ENCODE peak calls at places on chromosome 12, in six cellular contexts. Y is stimulated activated CD4-positive, alpha-beta T cell treated with anti-CD3 and anti-CD28 coated beads, TNF-alpha, amount 100 ng/mL, for 1 hour; G is hypothalamus; N is left cardiac atrium; C is amniotic stem cell; P is KBM-7. E is an unnamed sample.

GRCh38 chr12:19895609-19896008 is 456.3 kb downstream of the AEBP2 start:
- DNase-seq in Y (no peak), G (no peak), N (no peak), C (no peak), P (no peak), E (no peak)

GRCh38 chr12:122917508-122918227 is 21.7 kb upstream of the VPS37B start:
- DNase-seq in Y (no peak), G (peak; percentile 4), N (peak; percentile 43), C (no peak), P (no peak), E (peak; percentile 56)

GRCh38 chr12:114691810-114692557 is 8.0 kb upstream of the TBX3 start:
- DNase-seq in Y (no peak), G (no peak), N (no peak), C (no peak), P (no peak), E (no peak)

GRCh38 chr12:17949558-17950141 is 140.3 kb downstream of the RERGL start:
- DNase-seq in Y (no peak), G (no peak), N (no peak), C (no peak), P (no peak), E (no peak)

GRCh38 chr12:70733385-70733784 is 96.2 kb upstream of the PTPRB start:
- DNase-seq in Y (no peak), G (no peak), N (no peak), C (peak; percentile 63), P (peak; percentile 65), E (no peak)

GRCh38 chr12:31206038-31206670 is 119.8 kb downstream of the SINHCAF start:
- DNase-seq in Y (no peak), G (no peak), N (no peak), C (no peak), P (no peak), E (no peak)

GRCh38 chr12:6052206-6052939 is 72.1 kb downstream of the VWF start:
- DNase-seq in Y (no peak), G (no peak), N (no peak), C (no peak), P (no peak), E (no peak)

GRCh38 chr12:57151741-57152407 is 4.5 kb upstream of the LRP1-AS start:
- DNase-seq in Y (no peak), G (peak; percentile 48), N (no peak), C (peak; percentile 54), P (no peak), E (peak; percentile 61)

GRCh38 chr12:113425960-113426453 is 3.8 kb downstream of the SDSL start:
- DNase-seq in Y (no peak), G (no peak), N (no peak), C (no peak), P (peak; percentile 42), E (no peak)

GRCh38 chr12:40405419-40405818 is 180.6 kb downstream of the LRRK2 start:
- DNase-seq in Y (no peak), G (no peak), N (no peak), C (no peak), P (no peak), E (no peak)

GRCh38 chr12:5168148-5168547 is 124.5 kb downstream of the KCNA5 start:
- DNase-seq in Y (no peak), G (no peak), N (no peak), C (no peak), P (no peak), E (no peak)

GRCh38 chr12:65607271-65607880 is 216.9 kb upstream of the HMGA2 start:
- DNase-seq in Y (no peak), G (no peak), N (no peak), C (no peak), P (peak; percentile 5), E (no peak)

GRCh38 chr12:6277982-6278438 is 32.5 kb upstream of the PLEKHG6 start:
- DNase-seq in Y (no peak), G (no peak), N (no peak), C (no peak), P (no peak), E (peak; percentile 21)

GRCh38 chr12:70070494-70071007 is 172.7 kb upstream of the CNOT2 start:
- DNase-seq in Y (no peak), G (no peak), N (no peak), C (no peak), P (no peak), E (no peak)

GRCh38 chr12:76591461-76591860 is 31.9 kb upstream of the OSBPL8 start:
- DNase-seq in Y (no peak), G (no peak), N (no peak), C (no peak), P (no peak), E (no peak)

GRCh38 chr12:7129647-7130536 is at the start of gene CLSTN3:
- DNase-seq in Y (peak; percentile 76), G (peak; percentile 82), N (peak; percentile 88), C (peak; percentile 43), P (peak; percentile 84), E (peak; percentile 78)

GRCh38 chr12:52947738-52948423 is 1.0 kb upstream of the KRT18 start:
- DNase-seq in Y (no peak), G (no peak), N (no peak), C (no peak), P (no peak), E (no peak)

GRCh38 chr12:105201389-105201788 is 34.6 kb downstream of the APPL2 start:
- DNase-seq in Y (no peak), G (peak; percentile 18), N (no peak), C (no peak), P (no peak), E (no peak)

GRCh38 chr12:31591308-31591901 is 469 bp upstream of the DENND5B start:
- DNase-seq in Y (no peak), G (peak; percentile 65), N (peak; percentile 34), C (no peak), P (peak; percentile 53), E (no peak)

GRCh38 chr12:41302979-41303403 is 114.9 kb downstream of the PDZRN4 start:
- DNase-seq in Y (no peak), G (no peak), N (no peak), C (no peak), P (no peak), E (no peak)

GRCh38 chr12:109052415-109053323 is at the start of gene USP30:
- DNase-seq in Y (peak; percentile 70), G (peak; percentile 84), N (peak; percentile 85), C (peak; percentile 75), P (peak; percentile 86), E (peak; percentile 86)

GRCh38 chr12:115522010-115522409 is 755.5 kb downstream of the MED13L start:
- DNase-seq in Y (no peak), G (no peak), N (no peak), C (no peak), P (no peak), E (no peak)

GRCh38 chr12:113105606-113106271 is 29.8 kb downstream of the RASAL1 start:
- DNase-seq in Y (no peak), G (no peak), N (no peak), C (no peak), P (no peak), E (no peak)

GRCh38 chr12:124270671-124271070 is 24.2 kb upstream of the RFLNA start:
- DNase-seq in Y (no peak), G (no peak), N (no peak), C (no peak), P (no peak), E (no peak)

GRCh38 chr12:106223485-106224391 is 24.1 kb downstream of the CKAP4 start:
- DNase-seq in Y (peak; percentile 52), G (peak; percentile 46), N (peak; percentile 65), C (peak; percentile 19), P (peak; percentile 80), E (peak; percentile 63)

GRCh38 chr12:13195848-13196301 is 651 bp upstream of the EMP1 start:
- DNase-seq in Y (no peak), G (no peak), N (no peak), C (no peak), P (no peak), E (no peak)

GRCh38 chr12:4518106-4518728 is 20.5 kb upstream of the RAD51AP1 start:
- DNase-seq in Y (no peak), G (no peak), N (no peak), C (peak; percentile 4), P (no peak), E (no peak)

GRCh38 chr12:132506730-132507538 is 17.0 kb downstream of the FBRSL1 start:
- DNase-seq in Y (peak; percentile 17), G (peak; percentile 41), N (peak; percentile 92), C (no peak), P (peak; percentile 96), E (peak; percentile 90)

GRCh38 chr12:131675126-131676080 is 35.5 kb upstream of the SFSWAP start:
- DNase-seq in Y (no peak), G (no peak), N (no peak), C (no peak), P (no peak), E (no peak)

GRCh38 chr12:113392988-113393579 is 10.6 kb downstream of the SDS start:
- DNase-seq in Y (no peak), G (no peak), N (peak; percentile 43), C (no peak), P (no peak), E (no peak)

GRCh38 chr12:118404876-118405521 is 28.6 kb downstream of the SUDS3 start:
- DNase-seq in Y (no peak), G (peak; percentile 13), N (peak; percentile 72), C (peak; percentile 70), P (peak; percentile 77), E (peak; percentile 22)

GRCh38 chr12:88553941-88554658 is 26.2 kb downstream of the KITLG start:
- DNase-seq in Y (no peak), G (no peak), N (no peak), C (no peak), P (peak; percentile 24), E (no peak)

GRCh38 chr12:121465921-121466799 is 66.2 kb downstream of the RNF34 start:
- DNase-seq in Y (no peak), G (no peak), N (no peak), C (no peak), P (peak; percentile 70), E (no peak)

GRCh38 chr12:109387425-109388166 is 39.9 kb downstream of the MYO1H start:
- DNase-seq in Y (no peak), G (no peak), N (no peak), C (no peak), P (peak; percentile 60), E (no peak)

GRCh38 chr12:16515666-16516065 is 90.3 kb downstream of the LMO3 start:
- DNase-seq in Y (no peak), G (no peak), N (no peak), C (no peak), P (no peak), E (no peak)

GRCh38 chr12:77845831-77846230 is 15.1 kb downstream of the NAV3 start:
- DNase-seq in Y (no peak), G (no peak), N (no peak), C (peak; percentile 28), P (no peak), E (no peak)

GRCh38 chr12:58670623-58671022 is 249.7 kb downstream of the LRIG3 start:
- DNase-seq in Y (no peak), G (no peak), N (no peak), C (no peak), P (no peak), E (no peak)

GRCh38 chr12:49232940-49233841 is 31.7 kb upstream of the TUBA1C start:
- DNase-seq in Y (no peak), G (peak; percentile 59), N (peak; percentile 68), C (no peak), P (peak; percentile 38), E (peak; percentile 75)

GRCh38 chr12:71584356-71584755 is 79.3 kb downstream of the ZFC3H1 start:
- DNase-seq in Y (no peak), G (no peak), N (no peak), C (no peak), P (no peak), E (no peak)